ENCODE peak calls at places on chromosome 9, in eight cellular contexts. Z is lung, P is BE2C, I is body of pancreas, L is neuronal stem cell, X is SJSA1, D is heart right ventricle, Y is spleen. J is an unnamed sample.

GRCh38 chr9:71929791-71930440 is 18.5 kb downstream of the C9orf85 start:
- DNase-seq in Z (no peak), P (no peak), I (no peak), L (no peak), X (no peak), D (no peak), Y (no peak), J (no peak)

GRCh38 chr9:124512806-124513204 is 5.6 kb upstream of the NR5A1 start:
- DNase-seq in Z (no peak), P (no peak), I (no peak), L (no peak), X (no peak), D (no peak), Y (no peak), J (no peak)

GRCh38 chr9:2700398-2700797 is 16.9 kb upstream of the KCNV2 start:
- DNase-seq in Z (no peak), P (no peak), I (no peak), L (no peak), X (no peak), D (no peak), Y (no peak), J (no peak)

GRCh38 chr9:93824386-93825294 is 130.5 kb downstream of the BARX1 start:
- DNase-seq in Z (no peak), P (no peak), I (no peak), L (no peak), X (peak; percentile 32), D (no peak), Y (peak; percentile 64), J (no peak)

GRCh38 chr9:111985315-111985714 is 88.7 kb downstream of the UGCG start:
- DNase-seq in Z (no peak), P (no peak), I (no peak), L (no peak), X (no peak), D (no peak), Y (no peak), J (no peak)

GRCh38 chr9:138080979-138081378 is 203.4 kb downstream of the CACNA1B start:
- DNase-seq in Z (no peak), P (no peak), I (no peak), L (no peak), X (peak; percentile 30), D (no peak), Y (no peak), J (no peak)

GRCh38 chr9:96413312-96414221 is 4.6 kb downstream of the ZNF367 start:
- DNase-seq in Z (no peak), P (no peak), I (no peak), L (no peak), X (no peak), D (peak; percentile 16), Y (no peak), J (no peak)

GRCh38 chr9:133825555-133826198 is 87.5 kb upstream of the SARDH start:
- DNase-seq in Z (no peak), P (no peak), I (no peak), L (no peak), X (no peak), D (no peak), Y (no peak), J (no peak)

GRCh38 chr9:99173570-99174504 is 47.9 kb downstream of the ALG2 start:
- DNase-seq in Z (no peak), P (no peak), I (no peak), L (no peak), X (no peak), D (no peak), Y (no peak), J (no peak)

GRCh38 chr9:2962471-2963172 is 118.7 kb upstream of the PUM3 start:
- DNase-seq in Z (no peak), P (no peak), I (no peak), L (no peak), X (no peak), D (no peak), Y (no peak), J (no peak)

GRCh38 chr9:75892168-75892901 is 1.9 kb downstream of the PCSK5 start:
- DNase-seq in Z (peak; percentile 30), P (no peak), I (peak; percentile 43), L (no peak), X (peak; percentile 47), D (peak; percentile 8), Y (no peak), J (no peak)

GRCh38 chr9:87147803-87148202 is 200.5 kb upstream of the GAS1 start:
- DNase-seq in Z (no peak), P (no peak), I (no peak), L (no peak), X (no peak), D (no peak), Y (no peak), J (no peak)
- H3K4me1 ChIP-seq in Z (peaks cover 6% of the 10 kb centered on the region), P (peaks cover 6% of the 10 kb centered on the region), I (peaks cover 13% of the 10 kb centered on the region), L (no peaks in the 10 kb centered on the region), X (peaks cover 29% of the 10 kb centered on the region), D (no peaks in the 10 kb centered on the region), Y (no peaks in the 10 kb centered on the region), J (peaks cover 13% of the 10 kb centered on the region)

GRCh38 chr9:113596616-113597320 is 133.2 kb downstream of the RGS3 start:
- DNase-seq in Z (no peak), P (no peak), I (no peak), L (no peak), X (no peak), D (no peak), Y (peak; percentile 74), J (no peak)
- H3K4me1 ChIP-seq in Z (peaks cover 28% of the 10 kb centered on the region), P (peaks cover 5% of the 10 kb centered on the region), I (peaks cover 63% of the 10 kb centered on the region), L (peaks cover 48% of the 10 kb centered on the region), X (peaks cover 36% of the 10 kb centered on the region), D (peaks cover 87% of the 10 kb centered on the region), Y (peaks cover 42% of the 10 kb centered on the region), J (peaks cover 75% of the 10 kb centered on the region)

DNA sequence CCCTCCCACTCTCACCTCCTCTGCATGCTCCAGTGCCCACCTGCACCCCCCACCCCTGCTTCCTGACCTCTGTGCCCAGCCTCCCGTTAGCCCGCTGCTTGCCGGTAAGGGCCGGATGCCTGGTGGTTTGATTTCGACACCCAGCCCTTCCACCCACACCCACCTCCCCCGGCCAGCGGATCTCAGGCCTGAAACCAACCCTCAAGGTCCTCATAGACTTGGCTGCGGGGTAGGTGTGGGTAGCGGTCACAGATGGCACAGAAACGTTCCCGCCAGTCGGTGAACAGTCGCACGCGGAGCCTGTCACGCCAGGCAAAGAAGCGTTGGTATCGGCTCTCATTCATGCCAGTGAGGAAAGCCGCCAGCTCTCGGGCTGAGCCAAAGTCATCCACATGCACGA is 1.4 kb downstream of the FUT7 start:
- DNase-seq in Z (no peak), P (no peak), I (no peak), L (no peak), X (no peak), D (no peak), Y (peak; percentile 95), J (no peak)
- H3K4me1 ChIP-seq in Z (peaks cover 19% of the 10 kb centered on the region), P (peaks cover 19% of the 10 kb centered on the region), I (peaks cover 47% of the 10 kb centered on the region), L (peaks cover 33% of the 10 kb centered on the region), X (peaks cover 14% of the 10 kb centered on the region), D (peaks cover 28% of the 10 kb centered on the region), Y (peaks cover 92% of the 10 kb centered on the region), J (peaks cover 49% of the 10 kb centered on the region)

DNA sequence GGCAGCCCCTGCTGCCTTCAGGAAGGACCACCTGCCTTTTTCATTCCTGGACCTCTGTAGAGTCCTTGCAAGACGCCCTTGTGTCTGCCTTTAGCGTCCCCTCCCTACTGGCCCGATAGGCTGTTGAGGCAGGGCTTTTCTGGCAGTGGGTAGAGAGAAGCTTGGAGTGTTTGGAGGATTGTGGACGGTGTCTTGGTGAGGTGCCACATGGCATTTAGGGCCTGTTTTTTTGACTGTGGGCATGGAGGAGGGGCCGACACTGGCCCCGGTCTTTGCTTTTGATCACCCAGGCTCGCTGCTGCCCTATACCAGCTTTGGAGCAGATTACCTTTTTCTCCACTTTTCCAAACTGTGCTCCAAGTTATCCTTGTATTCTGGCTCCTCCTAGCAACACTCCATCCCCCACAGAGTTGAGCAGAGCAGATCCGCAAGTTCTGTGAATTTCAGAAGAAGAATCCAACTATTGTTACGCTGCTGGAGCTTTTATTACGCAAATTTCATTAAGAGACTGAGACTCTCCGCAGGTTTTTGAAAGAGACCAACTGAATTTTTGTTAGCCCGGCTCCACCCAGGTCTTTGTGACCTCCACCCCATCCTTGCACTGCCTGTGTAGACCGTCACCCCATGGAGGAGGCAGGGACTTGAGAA is 34.8 kb upstream of the PRDM12 start:
- DNase-seq in Z (no peak), P (no peak), I (no peak), L (no peak), X (no peak), D (peak; percentile 23), Y (peak; percentile 44), J (no peak)
- H3K4me1 ChIP-seq in Z (no peaks in the 10 kb centered on the region), P (no peaks in the 10 kb centered on the region), I (no peaks in the 10 kb centered on the region), L (peaks cover 13% of the 10 kb centered on the region), X (no peaks in the 10 kb centered on the region), D (peaks cover 22% of the 10 kb centered on the region), Y (no peaks in the 10 kb centered on the region), J (no peaks in the 10 kb centered on the region)

GRCh38 chr9:74497750-74498615 is 848 bp downstream of the RORB start:
- DNase-seq in Z (no peak), P (peak; percentile 6), I (peak; percentile 29), L (peak; percentile 46), X (peak; percentile 34), D (no peak), Y (peak; percentile 77), J (no peak)
- H3K4me1 ChIP-seq in Z (peaks cover 21% of the 10 kb centered on the region), P (no peaks in the 10 kb centered on the region), I (peaks cover 40% of the 10 kb centered on the region), L (peaks cover 6% of the 10 kb centered on the region), X (peaks cover 10% of the 10 kb centered on the region), D (peaks cover 18% of the 10 kb centered on the region), Y (peaks cover 33% of the 10 kb centered on the region), J (peaks cover 31% of the 10 kb centered on the region)

GRCh38 chr9:131397100-131397790 is 3.4 kb downstream of the PRRC2B start:
- DNase-seq in Z (no peak), P (no peak), I (peak; percentile 48), L (no peak), X (no peak), D (no peak), Y (no peak), J (no peak)
- H3K4me1 ChIP-seq in Z (peaks cover 35% of the 10 kb centered on the region), P (peaks cover 23% of the 10 kb centered on the region), I (peaks cover 78% of the 10 kb centered on the region), L (peaks cover 52% of the 10 kb centered on the region), X (peaks cover 48% of the 10 kb centered on the region), D (peaks cover 71% of the 10 kb centered on the region), Y (peaks cover 77% of the 10 kb centered on the region), J (peaks cover 83% of the 10 kb centered on the region)

DNA sequence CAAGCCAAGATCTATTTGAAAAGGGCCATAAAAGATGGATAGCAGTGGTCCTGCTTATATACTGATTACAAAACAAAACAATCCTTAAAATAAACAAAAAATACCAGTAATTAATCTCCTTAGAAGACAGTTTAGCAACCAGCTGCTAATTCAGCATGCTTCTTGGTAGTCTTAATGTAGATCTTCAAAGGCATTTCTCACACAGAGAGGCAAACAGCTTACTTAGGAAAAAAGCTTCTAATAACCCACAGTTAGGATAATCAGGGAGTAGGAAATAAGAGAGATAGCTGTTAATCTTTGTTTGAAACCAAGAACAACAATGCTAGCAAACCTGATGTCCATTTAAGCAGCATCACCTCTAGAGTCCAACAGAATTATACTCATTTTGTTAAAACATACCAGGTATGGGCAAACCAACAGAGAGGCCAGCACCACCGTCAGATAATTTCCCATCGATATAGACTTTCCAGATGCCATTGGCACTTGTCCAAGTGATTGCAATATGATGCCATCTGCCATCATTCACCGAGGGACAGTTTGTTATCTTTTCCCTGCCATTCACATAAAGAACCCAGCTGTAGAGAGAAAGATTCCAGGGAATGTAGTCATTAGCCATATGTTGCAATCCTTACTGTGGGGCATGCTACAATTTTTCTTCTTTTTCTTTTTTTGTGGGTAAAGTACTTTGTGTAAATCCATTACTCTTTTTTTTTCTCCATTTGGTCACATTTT is 105.6 kb upstream of the TXNDC8 start:
- DNase-seq in Z (no peak), P (no peak), I (no peak), L (no peak), X (no peak), D (no peak), Y (no peak), J (no peak)
- H3K4me1 ChIP-seq in Z (no peaks in the 10 kb centered on the region), P (no peaks in the 10 kb centered on the region), I (no peaks in the 10 kb centered on the region), L (no peaks in the 10 kb centered on the region), X (no peaks in the 10 kb centered on the region), D (no peaks in the 10 kb centered on the region), Y (no peaks in the 10 kb centered on the region), J (no peaks in the 10 kb centered on the region)

GRCh38 chr9:77978086-77978781 is 53.4 kb downstream of the GNAQ start:
- DNase-seq in Z (no peak), P (no peak), I (no peak), L (no peak), X (no peak), D (no peak), Y (no peak), J (no peak)
- H3K4me1 ChIP-seq in Z (peaks cover 12% of the 10 kb centered on the region), P (peaks cover 39% of the 10 kb centered on the region), I (peaks cover 37% of the 10 kb centered on the region), L (peaks cover 5% of the 10 kb centered on the region), X (peaks cover 15% of the 10 kb centered on the region), D (peaks cover 24% of the 10 kb centered on the region), Y (peaks cover 48% of the 10 kb centered on the region), J (peaks cover 76% of the 10 kb centered on the region)